ENCODE peak calls at places on chromosomes 16 and 17, in seven cellular contexts. One of them, this sample, is unnamed. For H3K36me3, the result is how much of the 10 kb centered on the place peaks cover.

GRCh38 chr17:7652659-7653343 is 2.1 kb downstream of the ATP1B2 start:
- DNase-seq in kidney: no peak
- DNase-seq in SJCRH30: no peak
- DNase-seq in GM23248: no peak
- DNase-seq in left ventricle myocardium inferior: no peak
- DNase-seq in body of pancreas: no peak
- DNase-seq in tibial nerve: no peak
- DNase-seq in this sample: no peak

GRCh38 chr17:76252040-76252954 is 12.0 kb upstream of the RNF157 start:
- DNase-seq in GM23248: peak
- DNase-seq in tibial nerve: no peak
- DNase-seq in kidney: peak
- DNase-seq in body of pancreas: no peak
- DNase-seq in left ventricle myocardium inferior: no peak
- DNase-seq in SJCRH30: peak
- DNase-seq in this sample: peak

GRCh38 chr16:11165349-11165748 is 90.7 kb downstream of the SOCS1 start:
- DNase-seq in SJCRH30: no peak
- DNase-seq in body of pancreas: no peak
- DNase-seq in left ventricle myocardium inferior: no peak
- DNase-seq in GM23248: no peak
- DNase-seq in tibial nerve: no peak
- DNase-seq in kidney: no peak
- DNase-seq in this sample: no peak

GRCh38 chr17:45432405-45433113 is at the start of gene ARHGAP27:
- DNase-seq in SJCRH30: no peak
- DNase-seq in GM23248: peak
- DNase-seq in left ventricle myocardium inferior: peak
- DNase-seq in tibial nerve: peak
- DNase-seq in body of pancreas: peak
- DNase-seq in kidney: peak
- DNase-seq in this sample: peak

GRCh38 chr16:54286330-54287017 is at the start of gene IRX3:
- DNase-seq in tibial nerve: no peak
- DNase-seq in GM23248: peak
- DNase-seq in body of pancreas: peak
- DNase-seq in left ventricle myocardium inferior: peak
- DNase-seq in kidney: peak
- DNase-seq in SJCRH30: peak
- DNase-seq in this sample: peak

GRCh38 chr17:59872351-59872750 is 20.4 kb downstream of the TUBD1 start:
- DNase-seq in left ventricle myocardium inferior: no peak
- DNase-seq in GM23248: no peak
- DNase-seq in SJCRH30: no peak
- DNase-seq in kidney: no peak
- DNase-seq in body of pancreas: no peak
- DNase-seq in tibial nerve: no peak
- DNase-seq in this sample: no peak

GRCh38 chr16:51994597-51994996 is 552.3 kb downstream of the TOX3 start:
- DNase-seq in SJCRH30: peak
- DNase-seq in GM23248: peak
- DNase-seq in body of pancreas: peak
- DNase-seq in tibial nerve: no peak
- DNase-seq in kidney: peak
- DNase-seq in left ventricle myocardium inferior: no peak
- DNase-seq in this sample: no peak

GRCh38 chr17:74527081-74527480 is 4.2 kb downstream of the CD300LB start:
- DNase-seq in body of pancreas: no peak
- DNase-seq in left ventricle myocardium inferior: no peak
- DNase-seq in GM23248: no peak
- DNase-seq in kidney: no peak
- DNase-seq in tibial nerve: no peak
- DNase-seq in SJCRH30: no peak
- DNase-seq in this sample: no peak

GRCh38 chr16:78537511-78537910 is 438.1 kb downstream of the WWOX start:
- DNase-seq in GM23248: no peak
- DNase-seq in kidney: no peak
- DNase-seq in tibial nerve: no peak
- DNase-seq in left ventricle myocardium inferior: no peak
- DNase-seq in SJCRH30: peak
- DNase-seq in body of pancreas: no peak
- DNase-seq in this sample: no peak

GRCh38 chr17:57892146-57892819 is 42.4 kb upstream of the MRPS23 start:
- DNase-seq in SJCRH30: peak
- DNase-seq in body of pancreas: peak
- DNase-seq in left ventricle myocardium inferior: peak
- DNase-seq in tibial nerve: peak
- DNase-seq in kidney: peak
- DNase-seq in GM23248: peak
- DNase-seq in this sample: peak

GRCh38 chr17:34703533-34703932 is 124.2 kb downstream of the TMEM132E start:
- DNase-seq in left ventricle myocardium inferior: peak
- DNase-seq in kidney: no peak
- DNase-seq in SJCRH30: peak
- DNase-seq in GM23248: peak
- DNase-seq in tibial nerve: no peak
- DNase-seq in body of pancreas: peak
- DNase-seq in this sample: no peak

GRCh38 chr17:57766307-57766943 is 21.3 kb upstream of the CCDC182 start:
- DNase-seq in left ventricle myocardium inferior: no peak
- DNase-seq in kidney: no peak
- DNase-seq in body of pancreas: no peak
- DNase-seq in GM23248: no peak
- DNase-seq in tibial nerve: no peak
- DNase-seq in SJCRH30: no peak
- DNase-seq in this sample: no peak

GRCh38 chr16:66656547-66656946 is 40.0 kb downstream of the CMTM4 start:
- DNase-seq in kidney: no peak
- DNase-seq in GM23248: peak
- DNase-seq in tibial nerve: no peak
- DNase-seq in left ventricle myocardium inferior: no peak
- DNase-seq in body of pancreas: no peak
- DNase-seq in SJCRH30: no peak
- DNase-seq in this sample: no peak

GRCh38 chr17:56108811-56109284 is 44.4 kb upstream of the ANKFN1 start:
- DNase-seq in kidney: no peak
- DNase-seq in body of pancreas: no peak
- DNase-seq in SJCRH30: no peak
- DNase-seq in GM23248: no peak
- DNase-seq in left ventricle myocardium inferior: no peak
- DNase-seq in tibial nerve: no peak
- DNase-seq in this sample: no peak

GRCh38 chr17:21304091-21304490 is 19.6 kb downstream of the MAP2K3 start:
- DNase-seq in GM23248: no peak
- DNase-seq in body of pancreas: peak
- DNase-seq in SJCRH30: no peak
- DNase-seq in kidney: peak
- DNase-seq in tibial nerve: no peak
- DNase-seq in left ventricle myocardium inferior: peak
- DNase-seq in this sample: peak

GRCh38 chr16:1708768-1709180 is 2.8 kb downstream of the MAPK8IP3 start:
- DNase-seq in SJCRH30: no peak
- DNase-seq in tibial nerve: no peak
- DNase-seq in body of pancreas: no peak
- DNase-seq in left ventricle myocardium inferior: peak
- DNase-seq in kidney: no peak
- DNase-seq in GM23248: peak
- DNase-seq in this sample: peak

GRCh38 chr16:50478021-50478772 is 70.0 kb upstream of the NKD1 start:
- DNase-seq in SJCRH30: no peak
- DNase-seq in left ventricle myocardium inferior: no peak
- DNase-seq in kidney: no peak
- DNase-seq in GM23248: no peak
- DNase-seq in body of pancreas: no peak
- DNase-seq in tibial nerve: no peak
- DNase-seq in this sample: no peak

GRCh38 chr17:20313306-20313705 is 154.0 kb downstream of the LGALS9B start:
- DNase-seq in left ventricle myocardium inferior: no peak
- DNase-seq in tibial nerve: no peak
- DNase-seq in kidney: no peak
- DNase-seq in GM23248: no peak
- DNase-seq in SJCRH30: no peak
- DNase-seq in body of pancreas: no peak
- DNase-seq in this sample: no peak

GRCh38 chr17:61466246-61466645 is 14.0 kb downstream of the TBX4 start:
- DNase-seq in SJCRH30: no peak
- DNase-seq in GM23248: no peak
- DNase-seq in kidney: peak
- DNase-seq in tibial nerve: no peak
- DNase-seq in left ventricle myocardium inferior: no peak
- DNase-seq in body of pancreas: no peak
- DNase-seq in this sample: no peak

GRCh38 chr17:36999475-36999874 is 50.7 kb downstream of the AATF start:
- DNase-seq in kidney: no peak
- DNase-seq in GM23248: no peak
- DNase-seq in SJCRH30: no peak
- DNase-seq in body of pancreas: no peak
- DNase-seq in tibial nerve: no peak
- DNase-seq in left ventricle myocardium inferior: no peak
- DNase-seq in this sample: no peak
- H3K36me3 ChIP-seq in kidney: under half
- H3K36me3 ChIP-seq in GM23248: half or more
- H3K36me3 ChIP-seq in SJCRH30: half or more
- H3K36me3 ChIP-seq in body of pancreas: under half
- H3K36me3 ChIP-seq in tibial nerve: under half
- H3K36me3 ChIP-seq in left ventricle myocardium inferior: under half
- H3K36me3 ChIP-seq in this sample: under half

DNA sequence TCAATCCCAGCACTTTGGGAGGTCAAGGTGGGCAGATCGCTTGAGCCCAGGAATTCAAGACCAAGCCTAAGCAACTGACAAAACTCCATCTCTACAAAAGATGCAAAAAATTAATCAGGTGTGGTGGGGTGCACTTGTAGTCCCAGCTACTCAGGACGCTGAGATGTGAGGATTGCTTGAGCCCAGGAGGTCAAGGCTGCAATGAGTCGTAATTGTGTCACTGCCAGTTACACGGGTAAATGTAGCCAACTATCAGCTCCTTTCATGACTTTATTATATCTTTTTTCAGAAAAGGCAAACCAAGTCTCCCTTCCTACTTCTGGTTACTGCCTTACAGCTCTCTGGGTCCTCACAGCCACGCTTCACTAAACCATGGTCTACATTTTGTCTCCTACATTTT is 4.0 kb downstream of the SDF2 start:
- DNase-seq in left ventricle myocardium inferior: no peak
- DNase-seq in kidney: no peak
- DNase-seq in body of pancreas: no peak
- DNase-seq in GM23248: peak
- DNase-seq in tibial nerve: no peak
- DNase-seq in SJCRH30: no peak
- DNase-seq in this sample: peak
- H3K36me3 ChIP-seq in left ventricle myocardium inferior: under half
- H3K36me3 ChIP-seq in kidney: under half
- H3K36me3 ChIP-seq in body of pancreas: under half
- H3K36me3 ChIP-seq in GM23248: under half
- H3K36me3 ChIP-seq in tibial nerve: under half
- H3K36me3 ChIP-seq in SJCRH30: under half
- H3K36me3 ChIP-seq in this sample: under half

GRCh38 chr17:17816240-17816814 is 20.5 kb downstream of the SREBF1 start:
- DNase-seq in GM23248: no peak
- DNase-seq in SJCRH30: no peak
- DNase-seq in body of pancreas: no peak
- DNase-seq in left ventricle myocardium inferior: no peak
- DNase-seq in tibial nerve: no peak
- DNase-seq in kidney: no peak
- DNase-seq in this sample: no peak
- H3K36me3 ChIP-seq in GM23248: under half
- H3K36me3 ChIP-seq in SJCRH30: under half
- H3K36me3 ChIP-seq in body of pancreas: under half
- H3K36me3 ChIP-seq in left ventricle myocardium inferior: half or more
- H3K36me3 ChIP-seq in tibial nerve: under half
- H3K36me3 ChIP-seq in kidney: under half
- H3K36me3 ChIP-seq in this sample: under half

DNA sequence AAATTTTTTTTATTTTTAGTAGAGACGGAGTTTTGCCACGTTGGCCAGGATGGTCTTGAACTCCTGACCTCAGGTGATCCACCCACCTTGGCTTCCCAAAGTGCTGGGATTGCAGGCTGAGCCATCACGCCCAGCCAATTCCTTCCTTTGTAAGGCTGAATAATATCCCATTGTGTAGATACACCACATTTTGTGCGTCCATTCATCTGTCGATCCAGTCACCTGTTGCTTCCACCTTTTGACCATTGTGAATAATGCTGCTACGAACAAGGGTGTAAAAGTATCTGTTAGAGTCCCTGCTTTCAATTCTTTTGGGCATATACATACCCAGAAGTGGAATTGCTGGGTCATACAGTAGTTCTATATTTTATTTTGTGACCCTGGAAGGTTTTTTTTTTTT is 15.3 kb downstream of the TRPV2 start:
- DNase-seq in left ventricle myocardium inferior: no peak
- DNase-seq in body of pancreas: no peak
- DNase-seq in tibial nerve: no peak
- DNase-seq in kidney: no peak
- DNase-seq in SJCRH30: no peak
- DNase-seq in GM23248: no peak
- DNase-seq in this sample: no peak
- H3K36me3 ChIP-seq in left ventricle myocardium inferior: under half
- H3K36me3 ChIP-seq in body of pancreas: under half
- H3K36me3 ChIP-seq in tibial nerve: under half
- H3K36me3 ChIP-seq in kidney: under half
- H3K36me3 ChIP-seq in SJCRH30: under half
- H3K36me3 ChIP-seq in GM23248: under half
- H3K36me3 ChIP-seq in this sample: half or more

GRCh38 chr17:6241381-6241780 is 171.2 kb downstream of the WSCD1 start:
- DNase-seq in kidney: no peak
- DNase-seq in SJCRH30: no peak
- DNase-seq in left ventricle myocardium inferior: no peak
- DNase-seq in body of pancreas: no peak
- DNase-seq in GM23248: no peak
- DNase-seq in tibial nerve: no peak
- DNase-seq in this sample: peak

GRCh38 chr17:6241996-6242395 is 171.8 kb downstream of the WSCD1 start:
- DNase-seq in body of pancreas: no peak
- DNase-seq in tibial nerve: no peak
- DNase-seq in SJCRH30: no peak
- DNase-seq in left ventricle myocardium inferior: no peak
- DNase-seq in GM23248: no peak
- DNase-seq in kidney: no peak
- DNase-seq in this sample: no peak

GRCh38 chr17:6239237-6239798 is 169.1 kb downstream of the WSCD1 start:
- DNase-seq in tibial nerve: no peak
- DNase-seq in body of pancreas: no peak
- DNase-seq in SJCRH30: no peak
- DNase-seq in kidney: no peak
- DNase-seq in left ventricle myocardium inferior: no peak
- DNase-seq in GM23248: no peak
- DNase-seq in this sample: peak

GRCh38 chr17:6240601-6241000 is 170.4 kb downstream of the WSCD1 start:
- DNase-seq in tibial nerve: no peak
- DNase-seq in left ventricle myocardium inferior: no peak
- DNase-seq in GM23248: no peak
- DNase-seq in SJCRH30: no peak
- DNase-seq in kidney: no peak
- DNase-seq in body of pancreas: no peak
- DNase-seq in this sample: peak

DNA sequence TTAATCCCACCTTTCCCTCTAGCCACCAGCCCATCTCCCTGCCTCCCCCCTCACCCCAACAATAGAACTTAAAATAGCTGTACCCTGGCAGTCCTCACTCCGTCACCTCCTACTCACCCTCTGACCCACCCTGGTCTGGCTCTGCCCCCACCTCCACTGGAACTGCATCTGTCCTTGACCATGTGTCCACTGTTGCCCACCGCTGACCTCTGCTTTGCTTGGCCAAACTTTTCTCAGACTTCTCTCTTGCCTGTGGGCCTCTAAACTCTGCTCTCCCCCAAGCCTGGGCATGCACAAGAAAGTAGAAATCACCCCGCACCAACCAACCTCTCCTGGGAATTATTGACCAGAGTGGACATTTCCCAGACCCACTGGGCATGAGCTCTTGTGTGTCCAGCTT is 169.8 kb downstream of the WSCD1 start:
- DNase-seq in tibial nerve: no peak
- DNase-seq in left ventricle myocardium inferior: no peak
- DNase-seq in kidney: no peak
- DNase-seq in GM23248: no peak
- DNase-seq in body of pancreas: no peak
- DNase-seq in SJCRH30: no peak
- DNase-seq in this sample: peak
- H3K36me3 ChIP-seq in tibial nerve: under half
- H3K36me3 ChIP-seq in left ventricle myocardium inferior: under half
- H3K36me3 ChIP-seq in kidney: under half
- H3K36me3 ChIP-seq in GM23248: under half
- H3K36me3 ChIP-seq in body of pancreas: under half
- H3K36me3 ChIP-seq in SJCRH30: under half
- H3K36me3 ChIP-seq in this sample: under half

This sample was measured in osteoblast.